ENCODE peak calls at places on chromosome 4, in seven cellular contexts. V is hepatocyte; E is adipocyte; O is C1 segment of cervical spinal cord; B is activated CD8-positive, alpha-beta memory T cell treated with anti-CD3 and anti-CD28 coated beads for 4 hours; W is Calu3; L is NCI-H187. G is an unnamed sample.

GRCh38 chr4:176274441-176274840 is 5.4 kb upstream of the ASB5 start:
- DNase-seq in V (no peak), E (peak), O (no peak), B (no peak), W (no peak), L (no peak), G (no peak)

GRCh38 chr4:15655223-15656037 is at the start of gene FBXL5:
- DNase-seq in V (peak), E (peak), O (peak), B (peak), W (peak), L (peak), G (peak)

GRCh38 chr4:84952004-84952403 is 14.5 kb downstream of the WDFY3 start:
- DNase-seq in V (peak), E (peak), O (no peak), B (no peak), W (peak), L (no peak), G (no peak)

GRCh38 chr4:119861731-119862130 is 204.9 kb downstream of the MAD2L1 start:
- DNase-seq in V (peak), E (no peak), O (peak), B (no peak), W (no peak), L (no peak), G (no peak)

GRCh38 chr4:150108693-150109092 is 30.4 kb downstream of the DCLK2 start:
- DNase-seq in V (peak), E (peak), O (no peak), B (no peak), W (no peak), L (no peak), G (no peak)

GRCh38 chr4:119080721-119081541 is 54.7 kb upstream of the MYOZ2 start:
- DNase-seq in V (peak), E (no peak), O (no peak), B (no peak), W (no peak), L (no peak), G (no peak)

GRCh38 chr4:51820443-51820842 is 22.5 kb upstream of the DCUN1D4 start:
- DNase-seq in V (no peak), E (no peak), O (no peak), B (no peak), W (no peak), L (no peak), G (no peak)

GRCh38 chr4:53562409-53562808 is 28.9 kb downstream of the LNX1 start:
- DNase-seq in V (no peak), E (no peak), O (no peak), B (no peak), W (no peak), L (no peak), G (no peak)

GRCh38 chr4:128386761-128387599 is 99.4 kb upstream of the PGRMC2 start:
- DNase-seq in V (peak), E (peak), O (peak), B (no peak), W (peak), L (no peak), G (peak)

GRCh38 chr4:38514465-38515146 is 149.4 kb upstream of the KLF3 start:
- DNase-seq in V (no peak), E (no peak), O (no peak), B (no peak), W (no peak), L (no peak), G (no peak)

GRCh38 chr4:147361726-147362125 is 119.2 kb upstream of the EDNRA start:
- DNase-seq in V (peak), E (peak), O (no peak), B (no peak), W (peak), L (no peak), G (no peak)

GRCh38 chr4:10288830-10289533 is 168.2 kb downstream of the ZNF518B start:
- DNase-seq in V (no peak), E (no peak), O (no peak), B (no peak), W (no peak), L (no peak), G (no peak)

GRCh38 chr4:164931551-164932324 is 45.7 kb downstream of the TRIM61 start:
- DNase-seq in V (no peak), E (no peak), O (no peak), B (no peak), W (no peak), L (no peak), G (no peak)

GRCh38 chr4:866761-867390 is 40.9 kb upstream of the CPLX1 start:
- DNase-seq in V (no peak), E (no peak), O (no peak), B (no peak), W (no peak), L (no peak), G (no peak)

GRCh38 chr4:34720563-34720962 is 1523.8 kb downstream of the ARAP2 start:
- DNase-seq in V (peak), E (peak), O (no peak), B (no peak), W (no peak), L (no peak), G (peak)

GRCh38 chr4:188714907-188715306 is 575.7 kb downstream of the TRIML1 start:
- DNase-seq in V (no peak), E (peak), O (no peak), B (no peak), W (no peak), L (no peak), G (no peak)

G was measured in SK-N-DZ.